ENCODE peak calls at places on chromosomes 11 and 22, in ten cellular contexts. G is psoas muscle; N is EL; T is CD4-positive, alpha-beta T cell; K is anterior cingulate cortex; P is stimulated activated CD4-positive, alpha-beta T cell treated with anti-CD3 and anti-CD28 coated beads, Interleukin-15, amount 100 ng/mL, for 1 hour; A is WTC11; J is stimulated activated effector memory CD8-positive, alpha-beta T cell treated with anti-CD3 and anti-CD28 coated beads, Interleukin-12 subunit alpha, Interleukin-12 subunit beta, amount 100 ng/mL, for 72 hours; X is heart right ventricle; V is osteoblast. B is an unnamed sample.

GRCh38 chr11:113255096-113255495 is 59.3 kb upstream of the TTC12 start:
- DNase-seq in G (no peak), N (peak), T (no peak), K (no peak), P (no peak), A (no peak), J (no peak), X (no peak), V (no peak), B (no peak)

GRCh38 chr11:100316990-100317389 is 370.1 kb upstream of the ARHGAP42 start:
- DNase-seq in G (no peak), N (no peak), T (no peak), K (no peak), P (no peak), A (no peak), J (no peak), X (no peak), V (no peak), B (no peak)

GRCh38 chr22:48754611-48755331 is 1072.9 kb downstream of the BRD1 start:
- DNase-seq in G (no peak), N (no peak), T (peak), K (no peak), P (no peak), A (no peak), J (no peak), X (no peak), V (peak), B (no peak)

GRCh38 chr11:27392715-27393114 is 29.7 kb upstream of the CCDC34 start:
- DNase-seq in G (no peak), N (peak), T (no peak), K (no peak), P (no peak), A (no peak), J (no peak), X (no peak), V (no peak), B (no peak)

GRCh38 chr11:132158091-132158490 is 787.7 kb downstream of the NTM start:
- DNase-seq in G (no peak), N (peak), T (no peak), K (no peak), P (no peak), A (peak), J (no peak), X (no peak), V (no peak), B (no peak)

GRCh38 chr22:35348026-35348590 is 32.8 kb upstream of the HMOX1 start:
- DNase-seq in G (no peak), N (no peak), T (no peak), K (no peak), P (no peak), A (no peak), J (no peak), X (no peak), V (peak), B (no peak)

GRCh38 chr22:49053574-49053973 is 774.1 kb downstream of the BRD1 start:
- DNase-seq in G (no peak), N (no peak), T (no peak), K (no peak), P (no peak), A (no peak), J (no peak), X (no peak), V (no peak), B (no peak)

GRCh38 chr22:25482868-25483639 is 81.4 kb upstream of the GRK3 start:
- DNase-seq in G (peak), N (no peak), T (no peak), K (no peak), P (no peak), A (no peak), J (no peak), X (no peak), V (no peak), B (no peak)

GRCh38 chr11:112961146-112961668 is at the start of gene NCAM1:
- DNase-seq in G (peak), N (peak), T (no peak), K (peak), P (no peak), A (peak), J (peak), X (peak), V (peak), B (peak)

GRCh38 chr11:63762662-63763505 is 5.7 kb downstream of the ZFTA start:
- DNase-seq in G (peak), N (no peak), T (no peak), K (peak), P (no peak), A (peak), J (no peak), X (peak), V (peak), B (peak)

GRCh38 chr22:37370306-37370979 is 56.8 kb downstream of the ELFN2 start:
- DNase-seq in G (peak), N (no peak), T (no peak), K (no peak), P (no peak), A (no peak), J (no peak), X (peak), V (no peak), B (no peak)

GRCh38 chr11:86360775-86361395 is 13.8 kb upstream of the CCDC81 start:
- DNase-seq in G (no peak), N (peak), T (no peak), K (no peak), P (no peak), A (no peak), J (no peak), X (no peak), V (peak), B (no peak)

GRCh38 chr22:38927033-38927789 is 30.2 kb upstream of the APOBEC3A start:
- DNase-seq in G (peak), N (peak), T (peak), K (peak), P (peak), A (peak), J (peak), X (peak), V (no peak), B (peak)

GRCh38 chr11:48109046-48109666 is 107.5 kb upstream of the OR4B1 start:
- DNase-seq in G (no peak), N (peak), T (no peak), K (no peak), P (no peak), A (no peak), J (no peak), X (no peak), V (no peak), B (no peak)

GRCh38 chr11:43515090-43515489 is 156.4 kb downstream of the TTC17 start:
- DNase-seq in G (no peak), N (no peak), T (no peak), K (no peak), P (no peak), A (peak), J (no peak), X (no peak), V (no peak), B (peak)

GRCh38 chr22:41478891-41479521 is 10.1 kb downstream of the ACO2 start:
- DNase-seq in G (peak), N (no peak), T (no peak), K (no peak), P (no peak), A (no peak), J (no peak), X (no peak), V (peak), B (peak)

GRCh38 chr22:27992294-27993165 is 73.5 kb upstream of the PITPNB start:
- DNase-seq in G (no peak), N (no peak), T (peak), K (no peak), P (no peak), A (no peak), J (no peak), X (no peak), V (no peak), B (no peak)

GRCh38 chr11:94148189-94148588 is 19.5 kb downstream of the PANX1 start:
- DNase-seq in G (no peak), N (peak), T (no peak), K (no peak), P (no peak), A (no peak), J (no peak), X (no peak), V (no peak), B (no peak)

GRCh38 chr11:43825217-43825816 is 55.3 kb upstream of the ALKBH3 start:
- DNase-seq in G (no peak), N (peak), T (no peak), K (no peak), P (no peak), A (no peak), J (no peak), X (no peak), V (no peak), B (peak)

GRCh38 chr11:35523351-35523768 is 2.1 kb downstream of the PAMR1 start:
- DNase-seq in G (no peak), N (peak), T (no peak), K (no peak), P (no peak), A (no peak), J (no peak), X (no peak), V (no peak), B (no peak)

GRCh38 chr22:43820671-43821305 is 8.7 kb upstream of the EFCAB6 start:
- DNase-seq in G (no peak), N (no peak), T (no peak), K (no peak), P (no peak), A (no peak), J (no peak), X (no peak), V (peak), B (no peak)

GRCh38 chr11:44628730-44629361 is 63.4 kb downstream of the CD82 start:
- DNase-seq in G (no peak), N (no peak), T (no peak), K (no peak), P (no peak), A (no peak), J (no peak), X (no peak), V (no peak), B (peak)

GRCh38 chr11:75562836-75563484 is 907 bp downstream of the SERPINH1 start:
- DNase-seq in G (peak), N (peak), T (no peak), K (no peak), P (no peak), A (peak), J (no peak), X (peak), V (peak), B (no peak)

GRCh38 chr11:117045196-117045595 is 53.0 kb downstream of the SIK3 start:
- DNase-seq in G (no peak), N (peak), T (no peak), K (no peak), P (no peak), A (no peak), J (no peak), X (no peak), V (peak), B (no peak)

GRCh38 chr22:45127866-45128265 is 35.9 kb upstream of the NUP50 start:
- DNase-seq in G (no peak), N (peak), T (no peak), K (no peak), P (no peak), A (no peak), J (no peak), X (no peak), V (peak), B (no peak)

GRCh38 chr11:44426119-44426518 is 116.2 kb upstream of the ALX4 start:
- DNase-seq in G (no peak), N (no peak), T (no peak), K (no peak), P (no peak), A (no peak), J (no peak), X (no peak), V (no peak), B (no peak)

GRCh38 chr11:2789791-2790580 is 90.2 kb upstream of the KCNQ1OT1 start:
- DNase-seq in G (peak), N (no peak), T (peak), K (no peak), P (no peak), A (peak), J (no peak), X (no peak), V (peak), B (no peak)

GRCh38 chr11:94749367-94749766 is 18.8 kb upstream of the AMOTL1 start:
- DNase-seq in G (no peak), N (peak), T (no peak), K (no peak), P (no peak), A (no peak), J (no peak), X (no peak), V (no peak), B (no peak)

GRCh38 chr22:30206964-30207363 is 39.6 kb downstream of the LIF start:
- DNase-seq in G (no peak), N (peak), T (no peak), K (no peak), P (no peak), A (peak), J (no peak), X (no peak), V (peak), B (peak)

GRCh38 chr22:25839755-25840154 is 97.8 kb downstream of the MYO18B start:
- DNase-seq in G (no peak), N (no peak), T (no peak), K (no peak), P (no peak), A (no peak), J (no peak), X (no peak), V (no peak), B (no peak)

GRCh38 chr22:28930357-28931007 is 47.1 kb downstream of the ZNRF3 start:
- DNase-seq in G (no peak), N (no peak), T (no peak), K (no peak), P (no peak), A (no peak), J (no peak), X (no peak), V (no peak), B (no peak)

GRCh38 chr11:7600205-7600775 is 73.0 kb downstream of the CYB5R2 start:
- DNase-seq in G (peak), N (peak), T (no peak), K (no peak), P (no peak), A (no peak), J (no peak), X (no peak), V (peak), B (no peak)

GRCh38 chr22:17120281-17120680 is 879 bp downstream of the TMEM121B start:
- DNase-seq in G (peak), N (peak), T (peak), K (no peak), P (peak), A (peak), J (peak), X (peak), V (peak), B (peak)

GRCh38 chr22:36764060-36764459 is 11.9 kb downstream of the IFT27 start:
- DNase-seq in G (no peak), N (no peak), T (no peak), K (no peak), P (no peak), A (peak), J (no peak), X (no peak), V (no peak), B (no peak)

GRCh38 chr22:31567196-31567595 is 70.9 kb downstream of the SFI1 start:
- DNase-seq in G (no peak), N (no peak), T (no peak), K (no peak), P (no peak), A (no peak), J (no peak), X (peak), V (no peak), B (no peak)